ENCODE peak calls at places on chromosomes 16 and 17, in four cellular contexts. H is Panc1, N is endothelial cell, M is SW480. A is an unnamed sample.

GRCh38 chr16:72995151-72995881 is 52.6 kb downstream of the ZFHX3 start:
- DNase-seq in H (no peak), N (peak; percentile 51), M (no peak), A (no peak)

GRCh38 chr17:54518706-54519105 is 381.9 kb upstream of the TOM1L1 start:
- DNase-seq in H (no peak), N (no peak), M (no peak), A (no peak)

GRCh38 chr16:78278047-78278446 is 178.6 kb downstream of the WWOX start:
- DNase-seq in N (no peak), M (no peak), H (no peak), A (no peak)

GRCh38 chr16:79628501-79628975 is 28.0 kb upstream of the MAF start:
- DNase-seq in H (no peak), M (peak; percentile 91), N (no peak), A (no peak)

GRCh38 chr16:19071811-19072777 is 4.7 kb downstream of the COQ7 start:
- DNase-seq in H (no peak), M (peak; percentile 52), N (peak; percentile 76), A (no peak)

GRCh38 chr16:62224810-62225209 is 188.6 kb upstream of the CDH8 start:
- DNase-seq in H (no peak), N (no peak), M (no peak), A (no peak)

GRCh38 chr17:33964344-33964979 is 290.6 kb upstream of the CCL2 start:
- DNase-seq in M (peak; percentile 54), H (no peak), N (no peak), A (no peak)

GRCh38 chr17:72119963-72120877 is 600 bp upstream of the SOX9 start:
- DNase-seq in N (peak; percentile 43), M (peak; percentile 76), H (no peak), A (no peak)

GRCh38 chr16:57534337-57534880 is 2.0 kb downstream of the CCDC102A start:
- DNase-seq in N (no peak), M (no peak), H (no peak), A (no peak)

GRCh38 chr16:81657731-81658130 is 121.4 kb upstream of the PLCG2 start:
- DNase-seq in N (no peak), M (no peak), H (no peak), A (no peak)

GRCh38 chr17:6787081-6787693 is 11.2 kb downstream of the FBXO39 start:
- DNase-seq in N (no peak), M (no peak), H (no peak), A (no peak)

GRCh38 chr16:66740010-66740409 is 11.4 kb downstream of the DYNC1LI2 start:
- DNase-seq in H (no peak), N (peak; percentile 39), M (peak; percentile 25), A (no peak)

GRCh38 chr16:55257971-55258613 is 65.9 kb upstream of the IRX6 start:
- DNase-seq in M (peak; percentile 32), H (no peak), N (peak; percentile 83), A (no peak)

GRCh38 chr17:78343433-78344201 is 16.3 kb downstream of the SOCS3 start:
- DNase-seq in N (no peak), H (no peak), M (peak; percentile 84), A (no peak)

GRCh38 chr17:8141741-8142140 is 10.5 kb downstream of the PER1 start:
- DNase-seq in H (no peak), M (no peak), N (no peak), A (no peak)

GRCh38 chr17:40015005-40015997 is at the start of gene CSF3:
- DNase-seq in M (no peak), N (no peak), H (no peak), A (no peak)

GRCh38 chr16:86635181-86635580 is 56.8 kb downstream of the FOXL1 start:
- DNase-seq in M (no peak), N (no peak), H (no peak), A (no peak)

GRCh38 chr17:36188891-36189306 is 7.7 kb downstream of the CCL3L1 start:
- DNase-seq in H (no peak), N (no peak), M (no peak), A (no peak)

GRCh38 chr17:78883090-78883532 is 19.9 kb downstream of the CEP295NL start:
- DNase-seq in N (no peak), M (no peak), H (peak; percentile 22), A (no peak)

GRCh38 chr16:67552476-67552875 is 9.8 kb upstream of the CTCF start:
- DNase-seq in H (no peak), M (no peak), N (no peak), A (no peak)

GRCh38 chr16:87053016-87053982 is 263.9 kb downstream of the C16orf95 start:
- DNase-seq in M (no peak), N (peak; percentile 52), H (no peak), A (no peak)

GRCh38 chr17:28879886-28880571 is 17.5 kb downstream of the FLOT2 start:
- DNase-seq in N (no peak), H (no peak), M (no peak), A (no peak)

GRCh38 chr17:21564262-21564661 is 128.1 kb upstream of the KCNJ18 start:
- DNase-seq in H (no peak), N (no peak), M (no peak), A (no peak)

A was measured in NCI-H187 treated with DMSO at 0.1 percent for 48 hours.